ENCODE peak calls at places on chromosome 5, in four cellular contexts. Q is A549, R is IMR-90, I is HepG2. P is an unnamed sample.

GRCh38 chr5:176531902-176532493 is 5.2 kb downstream of the RNF44 start:
- DNase-seq in R (no peak), I (no peak), Q (no peak), P (no peak)

GRCh38 chr5:28473531-28474107 is 1435.2 kb upstream of the CDH9 start:
- DNase-seq in R (no peak), I (peak; percentile 23), Q (peak; percentile 34), P (no peak)

GRCh38 chr5:137954131-137954879 is 65.0 kb downstream of the PKD2L2 start:
- DNase-seq in I (no peak), R (peak; percentile 94), Q (peak; percentile 73), P (peak; percentile 9)

GRCh38 chr5:114223866-114224265 is 138.0 kb upstream of the KCNN2 start:
- DNase-seq in Q (peak; percentile 5), I (peak; percentile 21), R (no peak), P (no peak)

GRCh38 chr5:145479862-145480261 is 355.3 kb downstream of the PRELID2 start:
- DNase-seq in Q (no peak), I (no peak), R (peak; percentile 56), P (no peak)

GRCh38 chr5:174413520-174414314 is 310.7 kb upstream of the MSX2 start:
- DNase-seq in Q (peak; percentile 33), R (peak; percentile 84), I (no peak), P (no peak)

GRCh38 chr5:142078251-142078650 is 30.3 kb upstream of the NDFIP1 start:
- DNase-seq in I (no peak), Q (no peak), R (no peak), P (no peak)

GRCh38 chr5:67338416-67338815 is 141.8 kb upstream of the CD180 start:
- DNase-seq in Q (no peak), I (no peak), R (no peak), P (no peak)

GRCh38 chr5:1737790-1738405 is 61.7 kb downstream of the MRPL36 start:
- DNase-seq in Q (peak; percentile 16), I (peak; percentile 31), R (peak; percentile 13), P (peak; percentile 61)

DNA sequence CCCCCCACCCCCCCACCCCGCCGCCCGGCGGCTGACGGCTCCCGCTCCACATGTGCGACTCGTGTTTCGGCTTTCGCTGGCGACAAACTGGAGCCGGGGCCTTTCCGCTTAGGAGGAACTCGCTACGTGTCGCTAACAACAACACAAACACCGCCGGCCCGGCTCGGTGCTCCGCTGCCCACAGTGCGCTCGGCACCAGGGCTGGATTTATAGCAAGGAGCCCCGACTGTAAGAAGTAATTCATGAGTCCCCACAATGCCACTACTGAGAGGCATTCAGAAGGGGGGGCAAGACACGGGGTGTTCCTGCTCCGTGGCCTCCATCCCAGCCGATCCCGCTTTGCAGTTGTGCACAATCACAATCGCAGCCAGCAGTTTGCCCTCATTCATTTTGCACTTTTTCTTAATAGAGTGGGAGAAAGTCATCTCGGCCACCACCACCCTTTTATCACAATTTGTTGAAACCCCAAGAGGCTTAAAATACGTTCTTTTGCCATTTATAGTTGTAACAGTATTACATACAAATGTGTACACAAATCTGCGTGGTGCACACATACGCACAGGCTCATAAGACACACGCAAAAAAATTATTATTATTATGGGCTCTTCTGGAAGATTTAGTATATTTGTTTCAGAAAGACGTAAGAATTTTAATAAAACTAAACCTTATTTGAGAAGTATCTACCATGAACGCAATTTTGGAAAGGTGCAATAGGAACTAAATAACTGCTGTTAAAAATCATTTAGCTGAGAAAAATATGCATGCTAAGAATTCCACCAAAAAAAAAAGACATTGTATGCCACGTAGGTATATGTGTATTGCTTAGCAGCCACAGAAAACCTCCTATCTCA is 48.1 kb downstream of the EBF1 start:
- DNase-seq in R (no peak), I (no peak), Q (no peak), P (no peak)
- TF ChIP-seq CEBPB in R (no peak), I (no peak), Q (no peak), P (no peak)

GRCh38 chr5:92694067-92694466 is 887.0 kb downstream of the NR2F1-AS1 start:
- DNase-seq in I (no peak), R (no peak), Q (no peak), P (no peak)

DNA sequence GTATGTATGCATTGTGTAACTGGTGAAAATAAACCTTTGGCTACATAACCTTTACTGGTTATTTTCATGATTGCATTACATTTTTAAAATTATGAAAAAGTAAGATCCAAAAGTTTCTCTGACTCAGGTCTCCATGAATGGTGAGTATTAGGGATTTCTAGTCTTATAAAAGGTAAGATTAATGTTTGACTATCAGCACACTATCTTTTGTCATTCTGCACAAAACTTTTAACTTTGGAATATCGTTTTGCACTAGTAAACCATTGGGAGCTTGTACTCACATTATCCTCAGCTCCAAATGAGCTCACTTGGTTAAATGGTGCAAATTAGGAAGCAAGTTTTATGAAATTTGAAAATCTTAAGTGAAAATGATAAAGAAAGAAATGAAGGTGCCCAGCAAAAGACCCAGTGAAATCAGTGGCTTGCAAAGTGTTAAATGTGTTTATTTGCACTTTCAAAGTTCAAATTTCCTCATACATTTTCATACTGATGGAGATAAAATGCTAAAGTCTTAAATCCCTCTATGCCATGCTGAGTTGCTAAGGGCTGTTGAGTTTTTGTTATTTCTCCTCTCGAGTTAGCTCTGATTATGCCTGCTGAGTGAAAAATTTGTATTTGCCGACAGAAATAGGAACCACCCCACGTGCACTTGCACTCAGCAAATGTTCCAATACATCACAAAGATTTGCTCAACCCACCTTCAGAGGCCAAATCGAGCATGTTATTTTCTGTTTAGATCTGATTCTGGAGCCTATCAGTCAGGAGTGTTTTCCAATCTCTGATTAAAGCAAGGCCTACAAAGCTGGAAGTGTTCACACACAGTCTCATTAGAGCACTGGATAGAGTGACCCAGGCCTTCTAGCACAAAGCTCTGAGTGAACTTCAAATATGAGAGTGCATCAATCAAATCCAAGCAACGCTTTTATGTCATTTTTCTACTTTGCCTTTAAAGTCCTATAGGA is 885.6 kb downstream of the NR2F1-AS1 start:
- DNase-seq in I (no peak), R (no peak), Q (no peak), P (no peak)
- TF ChIP-seq CEBPB in I (no peak), R (no peak), Q (no peak), P (no peak)

DNA sequence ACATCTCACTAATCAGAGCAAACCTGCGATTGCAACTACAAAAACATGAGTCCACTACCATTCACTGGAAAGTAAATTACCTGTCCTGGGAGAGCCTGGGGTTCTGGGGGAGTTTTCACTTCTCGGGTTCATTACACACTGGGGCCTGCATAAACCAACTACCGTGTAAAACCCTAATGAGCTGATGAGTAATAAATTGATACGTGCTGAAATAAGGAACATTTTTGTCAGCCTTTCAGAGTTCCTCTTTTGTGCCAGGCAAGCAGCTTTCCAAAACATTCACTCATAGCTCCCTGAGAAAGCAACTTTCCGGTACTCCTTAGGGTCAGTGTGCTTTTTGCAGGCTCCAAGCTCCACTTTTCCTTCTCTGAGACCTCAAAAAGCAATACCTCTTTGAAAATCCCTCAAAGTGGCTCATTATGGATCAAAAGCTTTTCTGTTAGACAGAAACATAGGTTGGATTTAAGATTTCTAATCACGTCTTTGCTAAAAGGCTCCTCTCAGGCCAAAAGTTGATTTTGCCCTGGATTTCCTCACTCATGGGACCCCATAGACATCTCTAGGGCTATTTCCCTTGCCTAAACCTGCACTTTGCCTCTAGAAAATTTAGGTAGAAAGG is 74.9 kb downstream of the ST8SIA4 start:
- DNase-seq in R (no peak), Q (no peak), I (no peak), P (no peak)
- TF ChIP-seq CEBPB in R (no peak), Q (no peak), I (no peak), P (no peak)

GRCh38 chr5:6714221-6715041 is 1.2 kb downstream of the TENT4A start:
- DNase-seq in Q (peak; percentile 16), R (no peak), I (no peak), P (peak; percentile 72)
- TF ChIP-seq CEBPB in Q (no peak), R (no peak), I (no peak), P (no peak)

DNA sequence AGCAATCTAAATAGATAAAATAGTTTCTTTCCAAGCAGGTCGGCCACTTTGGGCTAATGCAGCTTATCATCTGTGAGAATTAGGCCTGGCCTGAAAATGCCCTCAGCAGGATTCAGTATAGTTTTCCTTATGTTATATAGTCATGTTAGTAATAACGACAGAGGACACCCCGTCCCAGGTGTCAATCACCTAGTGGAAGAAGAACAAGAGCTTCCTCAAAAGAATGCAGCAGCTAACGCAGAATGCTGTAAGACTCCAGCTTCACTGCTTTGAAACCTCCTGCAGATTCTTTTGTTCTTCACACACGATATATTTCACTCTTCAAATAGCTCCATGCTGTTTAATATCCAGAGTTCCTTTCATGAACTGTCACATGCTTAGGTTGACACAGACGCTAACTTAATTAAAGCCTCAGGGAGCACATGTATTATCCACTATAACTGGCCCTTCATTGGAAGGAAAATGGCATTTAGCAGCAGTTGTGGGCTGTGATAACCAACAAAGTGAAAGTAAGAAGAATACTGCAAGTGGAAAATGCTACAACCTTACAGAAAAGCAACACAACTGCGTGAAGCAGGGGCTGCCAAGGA is 387.6 kb downstream of the PLK2 start:
- DNase-seq in I (no peak), R (no peak), Q (no peak), P (no peak)
- TF ChIP-seq CEBPB in I (no peak), R (no peak), Q (no peak), P (no peak)

DNA sequence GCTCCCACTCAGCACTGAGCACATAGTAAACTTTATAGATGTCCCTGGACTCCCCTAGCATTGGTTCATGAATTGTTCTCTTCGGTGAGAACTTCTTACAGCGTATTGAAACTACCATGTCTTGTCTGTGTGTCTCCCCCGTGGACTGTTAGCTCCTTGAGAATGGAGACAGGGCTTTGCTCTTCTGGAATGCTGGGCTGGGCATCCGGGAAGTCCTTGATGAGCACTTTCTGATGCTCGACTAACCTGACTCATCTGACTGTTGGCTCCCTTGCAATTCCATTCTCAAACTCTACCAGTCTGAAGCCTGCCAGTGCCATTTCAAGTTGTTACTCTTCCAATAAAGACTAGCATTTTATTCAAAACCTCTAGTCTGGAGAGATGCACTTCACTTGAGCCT is 15.0 kb upstream of the PFDN1 start:
- DNase-seq in I (no peak), Q (peak; percentile 70), R (peak; percentile 75), P (no peak)
- TF ChIP-seq CEBPB in I (no peak), Q (no peak), R (peak; percentile 6), P (no peak)